ENCODE peak calls at places on chromosomes 1 and 21, in eight cellular contexts. C is HCT116, H is GM12878, R is ovary, U is IMR-90, G is heart left ventricle, N is sigmoid colon, V is adrenal gland. L is an unnamed sample.

GRCh38 chr1:32447469-32448185 is 17.2 kb upstream of the ZBTB8B start:
- DNase-seq in R (no peak), V (no peak), C (peak; percentile 46), U (peak; percentile 74), H (no peak), N (no peak), G (no peak), L (peak; percentile 45)

GRCh38 chr1:10057305-10057704 is 24.5 kb downstream of the UBE4B start:
- DNase-seq in R (no peak), N (peak; percentile 68), V (peak; percentile 72), G (no peak), H (no peak), U (peak; percentile 48), C (no peak), L (no peak)

GRCh38 chr1:67889940-67890567 is 56.8 kb upstream of the GNG12 start:
- DNase-seq in G (no peak), V (no peak), N (no peak), H (no peak), C (peak; percentile 50), U (peak; percentile 93), R (no peak), L (no peak)

GRCh38 chr1:32767641-32768040 is 49.5 kb downstream of the YARS1 start:
- DNase-seq in N (no peak), R (peak; percentile 61), G (no peak), V (peak; percentile 80), H (no peak), C (no peak), U (peak; percentile 31), L (no peak)

GRCh38 chr1:116508984-116509980 is 61.5 kb downstream of the CD58 start:
- DNase-seq in G (no peak), N (no peak), H (no peak), V (no peak), U (peak; percentile 84), R (no peak), C (peak; percentile 88), L (no peak)

GRCh38 chr1:156060937-156061636 is at the start of gene RAB25:
- DNase-seq in V (no peak), C (peak; percentile 83), R (no peak), U (no peak), H (no peak), N (no peak), G (peak; percentile 13), L (no peak)

GRCh38 chr1:23475134-23475628 is 8.8 kb downstream of the ASAP3 start:
- DNase-seq in G (no peak), R (no peak), H (no peak), V (no peak), N (no peak), U (peak; percentile 98), C (no peak), L (no peak)

GRCh38 chr1:15177710-15178166 is 24.2 kb downstream of the TMEM51 start:
- DNase-seq in H (no peak), U (no peak), V (peak; percentile 51), G (no peak), N (no peak), R (no peak), C (no peak), L (no peak)

GRCh38 chr1:43058545-43059360 is 100.1 kb upstream of the SLC2A1 start:
- DNase-seq in R (peak; percentile 43), C (no peak), N (no peak), V (peak; percentile 54), U (peak; percentile 68), H (no peak), G (no peak), L (no peak)

GRCh38 chr1:68485431-68486022 is 11.4 kb downstream of the DEPDC1 start:
- DNase-seq in V (no peak), G (no peak), H (no peak), N (no peak), U (no peak), C (no peak), R (no peak), L (no peak)

GRCh38 chr21:45618846-45619485 is 24.6 kb upstream of the PCBP3 start:
- DNase-seq in N (no peak), V (peak; percentile 34), U (no peak), R (no peak), C (no peak), H (no peak), G (no peak), L (no peak)

GRCh38 chr1:198829948-198830347 is 191.1 kb downstream of the PTPRC start:
- DNase-seq in H (no peak), C (no peak), N (no peak), V (no peak), U (peak; percentile 35), R (no peak), G (no peak), L (no peak)

DNA sequence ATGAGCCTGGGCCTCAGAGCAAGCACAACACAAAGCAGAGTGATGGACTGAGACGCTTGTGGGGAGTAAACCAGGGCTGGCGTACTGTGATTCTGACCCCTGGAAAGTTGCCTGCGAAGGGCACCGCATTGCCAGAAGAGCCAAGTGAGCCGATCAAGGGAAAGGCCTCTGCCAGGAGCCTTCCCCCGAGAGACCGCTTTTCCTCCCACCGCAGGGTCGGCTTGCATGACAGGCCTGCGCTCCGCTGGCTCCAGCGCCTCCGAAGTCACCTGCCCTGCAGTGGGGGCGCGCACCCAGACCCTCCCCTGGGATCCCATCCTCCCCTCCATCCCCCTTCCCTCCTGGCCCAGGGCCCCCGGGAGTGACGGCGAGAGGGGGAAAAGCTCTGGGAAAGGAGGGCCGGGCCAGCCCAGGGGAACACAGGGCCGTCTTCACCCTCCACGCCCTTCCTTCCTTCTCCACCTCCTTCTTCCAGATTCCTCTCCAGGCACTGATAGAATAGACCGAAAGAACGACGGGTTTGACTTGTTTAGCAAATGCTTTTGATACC is 165.0 kb downstream of the TRIM33 start:
- DNase-seq in C (no peak), U (no peak), N (peak; percentile 71), H (no peak), G (peak; percentile 43), V (peak; percentile 62), R (peak; percentile 61), L (peak; percentile 35)
- H3K4me3 ChIP-seq in C (peak overlapping the region; percentile 47), U (peak overlapping the region; percentile 49), N (peak overlapping the region; percentile 52), H (peak overlapping the region; percentile 33), G (peak overlapping the region; percentile 61), V (peak overlapping the region; percentile 11), R (peak overlapping the region; percentile 41), L (peak overlapping the region; percentile 56)

GRCh38 chr1:115467790-115468189 is 129.7 kb upstream of the NGF start:
- DNase-seq in R (no peak), U (no peak), C (no peak), V (no peak), H (no peak), N (no peak), G (no peak), L (no peak)

GRCh38 chr1:115467196-115467595 is 129.1 kb upstream of the NGF start:
- DNase-seq in C (no peak), H (no peak), N (no peak), G (no peak), R (no peak), V (no peak), U (no peak), L (no peak)

GRCh38 chr1:115465802-115466363 is 127.8 kb upstream of the NGF start:
- DNase-seq in C (no peak), N (no peak), G (no peak), R (no peak), V (no peak), H (no peak), U (no peak), L (no peak)

GRCh38 chr1:115466433-115466832 is 128.4 kb upstream of the NGF start:
- DNase-seq in H (no peak), U (no peak), V (no peak), G (no peak), N (no peak), C (no peak), R (no peak), L (peak; percentile 35)

DNA sequence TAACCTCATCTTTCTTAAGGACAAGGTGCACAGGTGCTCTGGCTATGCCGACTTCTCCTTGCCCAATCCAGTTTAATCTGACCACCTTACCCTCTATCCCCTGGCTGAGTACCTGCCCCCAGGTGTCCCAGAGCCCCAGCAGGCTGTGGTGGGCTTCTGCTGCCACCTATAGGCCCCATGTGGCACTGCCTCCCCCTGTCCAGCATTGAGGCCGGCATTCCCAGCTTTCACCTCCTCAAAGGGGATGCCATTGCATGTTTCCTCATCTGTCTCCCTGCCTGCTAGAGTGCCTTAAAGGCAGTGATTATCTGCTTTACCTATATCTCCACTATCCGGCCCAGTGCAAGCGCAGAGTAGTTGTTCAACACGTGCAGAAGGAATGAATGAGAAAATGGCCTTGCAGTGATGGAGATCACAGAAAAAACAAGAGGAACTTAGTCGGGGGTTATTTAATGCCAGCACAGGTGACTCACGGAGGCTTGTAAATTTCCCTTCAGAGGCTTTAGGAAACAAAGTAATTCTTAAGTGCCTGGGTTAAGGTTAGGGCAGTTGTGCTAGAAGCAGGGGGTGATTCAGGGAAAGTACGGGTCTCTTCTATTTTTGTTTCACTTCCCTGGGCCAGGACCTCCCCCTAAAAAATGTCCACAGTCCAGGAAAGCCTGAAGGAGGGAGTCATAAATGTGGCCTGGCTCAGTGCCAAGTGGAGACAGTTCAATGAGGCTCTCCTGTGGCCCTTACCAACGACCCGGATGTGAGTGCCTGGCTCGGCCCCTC is 131.8 kb upstream of the NGF start:
- DNase-seq in N (no peak), V (peak; percentile 57), G (no peak), R (peak; percentile 64), U (peak; percentile 55), H (no peak), C (peak; percentile 31), L (peak; percentile 64)
- TF ChIP-seq POLR2A in N (no peak), V (no peak), G (no peak), R (no peak), U (no peak), H (no peak), C (no peak), L (no peak)

GRCh38 chr1:99265124-99265523 is 832 bp downstream of the PLPPR4 start:
- DNase-seq in R (no peak), H (no peak), V (no peak), C (no peak), U (no peak), G (no peak), N (no peak), L (no peak)
- H3K4me3 ChIP-seq in R (no peak overlapping the region), H (no peak overlapping the region), V (no peak overlapping the region), C (no peak overlapping the region), U (peak overlapping the region; percentile 57), G (peak overlapping the region; percentile 61), N (no peak overlapping the region), L (no peak overlapping the region)

GRCh38 chr1:175023043-175023921 is at the start of gene MRPS14:
- DNase-seq in C (peak; percentile 98), U (peak; percentile 99), R (peak; percentile 99), V (peak; percentile 99), G (peak; percentile 98), H (peak; percentile 95), N (peak; percentile 99), L (peak; percentile 98)
- TF ChIP-seq POLR2A in C (peak; percentile 86), U (peak; percentile 76), R (peak; percentile 71), V (peak; percentile 89), G (no peak), H (peak; percentile 90), N (peak; percentile 63), L (peak; percentile 10)

DNA sequence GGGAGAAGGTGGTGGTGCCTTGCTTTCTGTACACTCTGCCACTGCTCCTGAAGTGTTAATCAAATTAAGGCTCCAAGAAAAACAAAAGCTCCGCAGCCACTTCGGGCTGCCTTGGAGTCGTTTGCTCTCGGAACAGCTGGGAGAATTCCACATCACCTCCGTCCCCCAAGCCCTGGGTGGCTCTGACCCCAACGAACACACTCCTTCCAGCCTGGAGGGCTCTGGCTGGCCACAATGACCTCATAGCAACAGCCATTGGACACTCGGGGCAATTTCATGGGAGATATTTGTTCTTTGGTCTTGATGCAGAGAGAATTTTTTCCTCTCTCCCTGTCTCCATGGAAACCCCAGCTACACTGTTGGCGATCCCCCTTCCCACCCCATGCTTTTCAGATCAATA is 1.4 kb downstream of the WNT4 start:
- DNase-seq in C (no peak), R (peak; percentile 18), G (no peak), H (no peak), U (no peak), V (no peak), N (no peak), L (no peak)
- H3K4me3 ChIP-seq in C (no peak overlapping the region), R (no peak overlapping the region), G (peak overlapping the region; percentile 51), H (no peak overlapping the region), U (no peak overlapping the region), V (no peak overlapping the region), N (no peak overlapping the region), L (no peak overlapping the region)